ENCODE peak calls at places on chromosome 5, in ten cellular contexts. R, N, G, J, Q, S, K, F, P and Y are unnamed samples.

GRCh38 chr5:138661991-138662434 is 86.8 kb upstream of the HSPA9 start:
- DNase-seq in K (no peak), F (no peak), G (no peak), N (no peak), J (no peak), R (no peak), P (no peak), S (peak), Q (no peak), Y (no peak)

GRCh38 chr5:3996871-3997410 is 401.3 kb downstream of the IRX1 start:
- DNase-seq in S (no peak), Q (no peak), K (no peak), J (no peak), P (no peak), F (no peak), G (no peak), N (no peak), R (no peak), Y (no peak)

GRCh38 chr5:102617857-102618187 is 119.0 kb upstream of the SLCO6A1 start:
- DNase-seq in Q (no peak), J (no peak), F (no peak), R (peak), G (no peak), N (no peak), S (no peak), K (no peak), P (no peak), Y (no peak)

GRCh38 chr5:127772531-127772930 is 69.3 kb downstream of the CCDC192 start:
- DNase-seq in J (no peak), N (no peak), G (no peak), P (no peak), K (no peak), Q (no peak), S (no peak), R (no peak), F (no peak), Y (no peak)

GRCh38 chr5:68086857-68087256 is 128.7 kb upstream of the PIK3R1 start:
- DNase-seq in F (no peak), S (no peak), K (peak), P (no peak), G (peak), J (no peak), R (peak), N (no peak), Q (no peak), Y (peak)

GRCh38 chr5:136275601-136276000 is 82.6 kb upstream of the SMIM32 start:
- DNase-seq in P (no peak), N (no peak), F (no peak), S (no peak), Q (no peak), G (no peak), R (no peak), K (no peak), J (no peak), Y (no peak)

GRCh38 chr5:36683821-36684434 is 77.5 kb downstream of the SLC1A3 start:
- DNase-seq in G (peak), F (no peak), Q (no peak), K (peak), R (no peak), J (peak), S (no peak), P (no peak), N (no peak), Y (peak)

GRCh38 chr5:173919443-173919842 is 31.3 kb downstream of the CPEB4 start:
- DNase-seq in K (no peak), J (no peak), P (no peak), G (no peak), R (no peak), S (no peak), Q (no peak), N (no peak), F (no peak), Y (no peak)

GRCh38 chr5:35136386-35136785 is 88.6 kb upstream of the AGXT2 start:
- DNase-seq in J (no peak), G (peak), N (no peak), P (no peak), Q (peak), R (peak), F (no peak), K (no peak), S (no peak), Y (no peak)

GRCh38 chr5:90162324-90162723 is 247.2 kb downstream of the CETN3 start:
- DNase-seq in P (no peak), J (no peak), G (no peak), Q (peak), F (no peak), K (no peak), N (no peak), S (no peak), R (no peak), Y (no peak)

GRCh38 chr5:167771565-167771964 is 519.9 kb upstream of the WWC1 start:
- DNase-seq in R (no peak), F (no peak), K (no peak), N (no peak), J (no peak), P (no peak), S (no peak), Q (no peak), G (no peak), Y (no peak)

GRCh38 chr5:160398806-160399205 is 1.0 kb downstream of the FAM200C start:
- DNase-seq in F (no peak), R (no peak), P (no peak), J (no peak), S (no peak), N (no peak), G (no peak), K (no peak), Q (no peak), Y (no peak)